ENCODE peak calls at places on chromosomes 5 and 9, in five cellular contexts. X is astrocyte, Q is heart right ventricle, J is A549, V is thyroid gland. L is an unnamed sample. For H3K4me1, the result is how much of the 10 kb centered on the place peaks cover.

GRCh38 chr5:155943516-155944407 is 383.2 kb upstream of the SGCD start:
- DNase-seq in X (peak), Q (peak), J (peak), V (peak), L (peak)

GRCh38 chr9:116387934-116388714 is 234.5 kb downstream of the PAPPA start:
- DNase-seq in X (no peak), Q (no peak), J (no peak), V (no peak), L (no peak)

GRCh38 chr5:134004626-134005414 is at the start of gene VDAC1:
- DNase-seq in X (peak), Q (peak), J (peak), V (peak), L (peak)

GRCh38 chr9:127112056-127112455 is 10.4 kb downstream of the ANGPTL2 start:
- DNase-seq in X (no peak), Q (peak), J (no peak), V (no peak), L (no peak)

GRCh38 chr9:98295824-98296223 is 40.4 kb upstream of the TBC1D2 start:
- DNase-seq in X (no peak), Q (no peak), J (no peak), V (no peak), L (no peak)

GRCh38 chr5:149472399-149472798 is 78.8 kb downstream of the CSNK1A1 start:
- DNase-seq in X (no peak), Q (no peak), J (no peak), V (no peak), L (no peak)

GRCh38 chr5:61860978-61861377 is 445.0 kb upstream of the KIF2A start:
- DNase-seq in X (no peak), Q (no peak), J (no peak), V (no peak), L (no peak)

GRCh38 chr5:58481066-58481676 is 10.1 kb upstream of the GAPT start:
- DNase-seq in X (no peak), Q (no peak), J (no peak), V (no peak), L (no peak)

GRCh38 chr5:134122530-134122929 is 8.0 kb downstream of the TCF7 start:
- DNase-seq in X (no peak), Q (no peak), J (no peak), V (peak), L (peak)

GRCh38 chr5:92552206-92553160 is 1028.5 kb downstream of the NR2F1-AS1 start:
- DNase-seq in X (peak), Q (no peak), J (peak), V (no peak), L (no peak)

GRCh38 chr5:159732220-159732619 is 184.1 kb upstream of the ADRA1B start:
- DNase-seq in X (peak), Q (no peak), J (no peak), V (no peak), L (no peak)

GRCh38 chr9:16828335-16829281 is 41.9 kb downstream of the BNC2 start:
- DNase-seq in X (peak), Q (peak), J (no peak), V (peak), L (no peak)

GRCh38 chr5:15365040-15365439 is 134.9 kb upstream of the FBXL7 start:
- DNase-seq in X (no peak), Q (no peak), J (no peak), V (no peak), L (no peak)

GRCh38 chr5:64939772-64940510 is 171.2 kb downstream of the CWC27 start:
- DNase-seq in X (no peak), Q (peak), J (no peak), V (peak), L (no peak)

GRCh38 chr5:176481659-176482213 is 33.6 kb downstream of the FAF2 start:
- DNase-seq in X (no peak), Q (no peak), J (no peak), V (no peak), L (no peak)

GRCh38 chr5:132417010-132417439 is 47.5 kb downstream of the SLC22A5 start:
- DNase-seq in X (no peak), Q (peak), J (no peak), V (peak), L (no peak)
- H3K4me1 ChIP-seq in X (under half), Q (half or more), J (under half), V (half or more), L (half or more)

GRCh38 chr9:128372188-128372641 is 1.0 kb downstream of the URM1 start:
- DNase-seq in X (no peak), Q (no peak), J (no peak), V (no peak), L (peak)
- H3K4me3 ChIP-seq in X (peak), Q (peak), J (peak), V (peak), L (peak)

DNA sequence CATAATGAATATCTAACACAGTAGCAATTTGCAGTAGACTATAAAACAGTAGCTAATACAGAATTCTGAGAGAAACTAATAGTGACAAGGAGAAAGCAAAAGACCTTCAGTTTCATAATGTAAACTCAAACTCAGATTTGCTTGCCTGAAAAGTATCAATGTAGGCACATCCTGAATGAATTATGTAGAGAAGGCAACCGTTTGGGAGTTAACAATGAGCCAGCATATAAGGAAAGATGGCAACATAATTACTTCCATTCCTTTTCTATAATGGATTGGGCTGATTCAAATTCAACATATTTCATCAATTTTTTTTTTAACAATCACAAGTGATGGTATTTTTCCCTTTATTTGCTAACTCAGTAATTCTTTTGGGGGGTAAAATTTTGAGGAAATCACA is 261.6 kb downstream of the SEMA5A start:
- DNase-seq in X (no peak), Q (no peak), J (no peak), V (no peak), L (no peak)
- H3K4me1 ChIP-seq in X (under half), Q (under half), J (under half), V (under half), L (under half)

GRCh38 chr5:81301221-81302015 is at the start of gene ZCCHC9:
- DNase-seq in X (peak), Q (peak), J (peak), V (peak), L (peak)

GRCh38 chr5:81303563-81303962 is 2.2 kb downstream of the ZCCHC9 start:
- DNase-seq in X (peak), Q (no peak), J (no peak), V (no peak), L (no peak)

GRCh38 chr5:81305783-81306182 is 4.4 kb downstream of the ZCCHC9 start:
- DNase-seq in X (no peak), Q (no peak), J (no peak), V (no peak), L (no peak)

GRCh38 chr5:81297531-81297930 is 3.9 kb upstream of the ZCCHC9 start:
- DNase-seq in X (no peak), Q (no peak), J (no peak), V (no peak), L (no peak)

GRCh38 chr5:81302596-81302995 is 1.2 kb downstream of the ZCCHC9 start:
- DNase-seq in X (peak), Q (no peak), J (no peak), V (no peak), L (no peak)
- H3K4me3 ChIP-seq in X (peak), Q (peak), J (peak), V (peak), L (peak)

DNA sequence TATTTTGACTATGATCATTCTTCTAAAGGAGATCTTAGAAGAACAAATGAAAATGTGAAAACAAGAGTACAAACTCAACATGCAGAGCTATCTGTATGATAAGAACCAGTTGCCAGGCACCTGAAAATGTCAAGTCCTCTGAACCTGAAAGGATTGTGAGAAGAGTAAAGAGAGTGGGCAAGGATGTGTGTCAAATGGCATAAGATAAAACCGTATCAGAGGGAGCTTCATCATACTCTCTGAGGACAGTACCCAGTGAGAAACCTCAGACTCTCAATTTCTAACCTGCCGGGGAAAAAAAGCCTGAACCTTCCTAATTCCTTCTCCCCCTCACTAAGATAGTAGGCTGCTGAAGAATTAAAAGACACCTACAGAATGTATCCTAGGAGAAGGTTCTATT is 6.8 kb downstream of the ETF1 start:
- DNase-seq in X (no peak), Q (no peak), J (no peak), V (no peak), L (no peak)
- H3K4me1 ChIP-seq in X (under half), Q (half or more), J (under half), V (under half), L (under half)

DNA sequence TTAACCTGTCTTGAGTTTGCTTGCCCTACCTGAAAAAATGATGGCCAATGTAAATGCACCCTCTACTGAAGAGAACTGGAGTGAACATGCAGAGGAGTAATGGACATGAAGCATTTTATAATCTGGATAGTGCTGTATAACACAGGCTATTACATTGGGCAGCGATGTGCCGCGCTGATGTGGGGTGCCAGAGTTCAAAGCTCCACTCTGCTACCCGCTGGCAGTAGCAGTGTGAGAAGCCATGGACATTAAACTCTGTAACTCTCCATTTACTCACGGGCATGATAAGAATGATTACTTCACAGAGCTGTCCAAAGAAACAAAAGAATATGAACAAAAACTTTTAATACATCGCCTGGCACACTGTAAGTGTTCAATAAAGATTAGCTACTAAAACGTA is 7.5 kb upstream of the CDH6 start:
- DNase-seq in X (no peak), Q (no peak), J (no peak), V (no peak), L (no peak)
- H3K4me3 ChIP-seq in X (no peak), Q (no peak), J (no peak), V (no peak), L (no peak)

L was measured in OCI-LY7.